ENCODE peak calls at places on chromosomes 16 and 17, in nine cellular contexts. One of them, this sample, is unnamed.

GRCh38 chr17:65374966-65375365 is 186.5 kb downstream of the AXIN2 start:
- DNase-seq in activated naive CD8-positive, alpha-beta T cell treated with anti-CD3 and anti-CD28 coated beads, Interleukin-2, amount 50 U/mL, for 24 hours: no peak
- DNase-seq in caudate nucleus: no peak
- DNase-seq in heart right ventricle: no peak
- DNase-seq in stimulated activated CD8-positive, alpha-beta memory T cell treated with anti-CD3 and anti-CD28 coated beads, Interleukin-2, amount 100 ng/mL, for 48 hours: no peak
- DNase-seq in stimulated activated CD4-positive, alpha-beta T cell treated with anti-CD3 and anti-CD28 coated beads, TNF-alpha, amount 100 ng/mL, for 48 hours: no peak
- DNase-seq in fibroblast of the aortic adventitia: no peak
- DNase-seq in fibroblast of mammary gland: no peak
- DNase-seq in aorta: no peak
- DNase-seq in this sample: no peak

GRCh38 chr17:81607431-81607830 is 29.5 kb downstream of the NPLOC4 start:
- DNase-seq in activated naive CD8-positive, alpha-beta T cell treated with anti-CD3 and anti-CD28 coated beads, Interleukin-2, amount 50 U/mL, for 24 hours: no peak
- DNase-seq in caudate nucleus: no peak
- DNase-seq in heart right ventricle: no peak
- DNase-seq in stimulated activated CD8-positive, alpha-beta memory T cell treated with anti-CD3 and anti-CD28 coated beads, Interleukin-2, amount 100 ng/mL, for 48 hours: no peak
- DNase-seq in stimulated activated CD4-positive, alpha-beta T cell treated with anti-CD3 and anti-CD28 coated beads, TNF-alpha, amount 100 ng/mL, for 48 hours: no peak
- DNase-seq in fibroblast of the aortic adventitia: no peak
- DNase-seq in fibroblast of mammary gland: peak; percentile 55
- DNase-seq in aorta: no peak
- DNase-seq in this sample: peak; percentile 44

GRCh38 chr17:42698736-42699414 is 16.5 kb downstream of the CNTNAP1 start:
- DNase-seq in activated naive CD8-positive, alpha-beta T cell treated with anti-CD3 and anti-CD28 coated beads, Interleukin-2, amount 50 U/mL, for 24 hours: no peak
- DNase-seq in caudate nucleus: no peak
- DNase-seq in heart right ventricle: peak; percentile 70
- DNase-seq in stimulated activated CD8-positive, alpha-beta memory T cell treated with anti-CD3 and anti-CD28 coated beads, Interleukin-2, amount 100 ng/mL, for 48 hours: no peak
- DNase-seq in stimulated activated CD4-positive, alpha-beta T cell treated with anti-CD3 and anti-CD28 coated beads, TNF-alpha, amount 100 ng/mL, for 48 hours: no peak
- DNase-seq in fibroblast of the aortic adventitia: peak; percentile 91
- DNase-seq in fibroblast of mammary gland: peak; percentile 92
- DNase-seq in aorta: peak; percentile 56
- DNase-seq in this sample: peak; percentile 41

GRCh38 chr17:59825533-59826316 is 67.0 kb downstream of the TUBD1 start:
- DNase-seq in activated naive CD8-positive, alpha-beta T cell treated with anti-CD3 and anti-CD28 coated beads, Interleukin-2, amount 50 U/mL, for 24 hours: peak; percentile 49
- DNase-seq in caudate nucleus: no peak
- DNase-seq in heart right ventricle: no peak
- DNase-seq in stimulated activated CD8-positive, alpha-beta memory T cell treated with anti-CD3 and anti-CD28 coated beads, Interleukin-2, amount 100 ng/mL, for 48 hours: no peak
- DNase-seq in stimulated activated CD4-positive, alpha-beta T cell treated with anti-CD3 and anti-CD28 coated beads, TNF-alpha, amount 100 ng/mL, for 48 hours: no peak
- DNase-seq in fibroblast of the aortic adventitia: peak; percentile 89
- DNase-seq in fibroblast of mammary gland: peak; percentile 97
- DNase-seq in aorta: no peak
- DNase-seq in this sample: peak; percentile 97

GRCh38 chr17:16953841-16954240 is 18.1 kb downstream of the TNFRSF13B start:
- DNase-seq in activated naive CD8-positive, alpha-beta T cell treated with anti-CD3 and anti-CD28 coated beads, Interleukin-2, amount 50 U/mL, for 24 hours: no peak
- DNase-seq in caudate nucleus: no peak
- DNase-seq in heart right ventricle: no peak
- DNase-seq in stimulated activated CD8-positive, alpha-beta memory T cell treated with anti-CD3 and anti-CD28 coated beads, Interleukin-2, amount 100 ng/mL, for 48 hours: no peak
- DNase-seq in stimulated activated CD4-positive, alpha-beta T cell treated with anti-CD3 and anti-CD28 coated beads, TNF-alpha, amount 100 ng/mL, for 48 hours: no peak
- DNase-seq in fibroblast of the aortic adventitia: no peak
- DNase-seq in fibroblast of mammary gland: no peak
- DNase-seq in aorta: no peak
- DNase-seq in this sample: no peak

GRCh38 chr16:73890524-73891500 is 405.8 kb upstream of the PSMD7 start:
- DNase-seq in activated naive CD8-positive, alpha-beta T cell treated with anti-CD3 and anti-CD28 coated beads, Interleukin-2, amount 50 U/mL, for 24 hours: no peak
- DNase-seq in caudate nucleus: peak; percentile 44
- DNase-seq in heart right ventricle: no peak
- DNase-seq in stimulated activated CD8-positive, alpha-beta memory T cell treated with anti-CD3 and anti-CD28 coated beads, Interleukin-2, amount 100 ng/mL, for 48 hours: no peak
- DNase-seq in stimulated activated CD4-positive, alpha-beta T cell treated with anti-CD3 and anti-CD28 coated beads, TNF-alpha, amount 100 ng/mL, for 48 hours: no peak
- DNase-seq in fibroblast of the aortic adventitia: no peak
- DNase-seq in fibroblast of mammary gland: no peak
- DNase-seq in aorta: no peak
- DNase-seq in this sample: peak; percentile 3

GRCh38 chr17:59432657-59433056 is 101.2 kb downstream of the YPEL2 start:
- DNase-seq in activated naive CD8-positive, alpha-beta T cell treated with anti-CD3 and anti-CD28 coated beads, Interleukin-2, amount 50 U/mL, for 24 hours: no peak
- DNase-seq in caudate nucleus: no peak
- DNase-seq in heart right ventricle: no peak
- DNase-seq in stimulated activated CD8-positive, alpha-beta memory T cell treated with anti-CD3 and anti-CD28 coated beads, Interleukin-2, amount 100 ng/mL, for 48 hours: no peak
- DNase-seq in stimulated activated CD4-positive, alpha-beta T cell treated with anti-CD3 and anti-CD28 coated beads, TNF-alpha, amount 100 ng/mL, for 48 hours: no peak
- DNase-seq in fibroblast of the aortic adventitia: no peak
- DNase-seq in fibroblast of mammary gland: no peak
- DNase-seq in aorta: no peak
- DNase-seq in this sample: no peak

GRCh38 chr17:72099919-72100318 is 20.9 kb upstream of the SOX9 start:
- DNase-seq in activated naive CD8-positive, alpha-beta T cell treated with anti-CD3 and anti-CD28 coated beads, Interleukin-2, amount 50 U/mL, for 24 hours: no peak
- DNase-seq in caudate nucleus: no peak
- DNase-seq in heart right ventricle: no peak
- DNase-seq in stimulated activated CD8-positive, alpha-beta memory T cell treated with anti-CD3 and anti-CD28 coated beads, Interleukin-2, amount 100 ng/mL, for 48 hours: no peak
- DNase-seq in stimulated activated CD4-positive, alpha-beta T cell treated with anti-CD3 and anti-CD28 coated beads, TNF-alpha, amount 100 ng/mL, for 48 hours: no peak
- DNase-seq in fibroblast of the aortic adventitia: no peak
- DNase-seq in fibroblast of mammary gland: no peak
- DNase-seq in aorta: no peak
- DNase-seq in this sample: no peak

GRCh38 chr16:58495861-58496331 is 4.0 kb upstream of the NDRG4 start:
- DNase-seq in activated naive CD8-positive, alpha-beta T cell treated with anti-CD3 and anti-CD28 coated beads, Interleukin-2, amount 50 U/mL, for 24 hours: no peak
- DNase-seq in caudate nucleus: no peak
- DNase-seq in heart right ventricle: no peak
- DNase-seq in stimulated activated CD8-positive, alpha-beta memory T cell treated with anti-CD3 and anti-CD28 coated beads, Interleukin-2, amount 100 ng/mL, for 48 hours: no peak
- DNase-seq in stimulated activated CD4-positive, alpha-beta T cell treated with anti-CD3 and anti-CD28 coated beads, TNF-alpha, amount 100 ng/mL, for 48 hours: no peak
- DNase-seq in fibroblast of the aortic adventitia: no peak
- DNase-seq in fibroblast of mammary gland: no peak
- DNase-seq in aorta: peak; percentile 37
- DNase-seq in this sample: no peak

GRCh38 chr16:13982446-13982845 is 62.5 kb downstream of the ERCC4 start:
- DNase-seq in activated naive CD8-positive, alpha-beta T cell treated with anti-CD3 and anti-CD28 coated beads, Interleukin-2, amount 50 U/mL, for 24 hours: no peak
- DNase-seq in caudate nucleus: no peak
- DNase-seq in heart right ventricle: no peak
- DNase-seq in stimulated activated CD8-positive, alpha-beta memory T cell treated with anti-CD3 and anti-CD28 coated beads, Interleukin-2, amount 100 ng/mL, for 48 hours: no peak
- DNase-seq in stimulated activated CD4-positive, alpha-beta T cell treated with anti-CD3 and anti-CD28 coated beads, TNF-alpha, amount 100 ng/mL, for 48 hours: no peak
- DNase-seq in fibroblast of the aortic adventitia: no peak
- DNase-seq in fibroblast of mammary gland: no peak
- DNase-seq in aorta: no peak
- DNase-seq in this sample: peak; percentile 86

GRCh38 chr17:82752371-82753200 is 721 bp downstream of the TBCD start:
- DNase-seq in activated naive CD8-positive, alpha-beta T cell treated with anti-CD3 and anti-CD28 coated beads, Interleukin-2, amount 50 U/mL, for 24 hours: peak; percentile 35
- DNase-seq in caudate nucleus: no peak
- DNase-seq in heart right ventricle: peak; percentile 19
- DNase-seq in stimulated activated CD8-positive, alpha-beta memory T cell treated with anti-CD3 and anti-CD28 coated beads, Interleukin-2, amount 100 ng/mL, for 48 hours: peak; percentile 17
- DNase-seq in stimulated activated CD4-positive, alpha-beta T cell treated with anti-CD3 and anti-CD28 coated beads, TNF-alpha, amount 100 ng/mL, for 48 hours: no peak
- DNase-seq in fibroblast of the aortic adventitia: peak; percentile 22
- DNase-seq in fibroblast of mammary gland: peak; percentile 26
- DNase-seq in aorta: peak; percentile 63
- DNase-seq in this sample: peak; percentile 9

GRCh38 chr16:68356249-68356918 is 45.6 kb downstream of the PRMT7 start:
- DNase-seq in activated naive CD8-positive, alpha-beta T cell treated with anti-CD3 and anti-CD28 coated beads, Interleukin-2, amount 50 U/mL, for 24 hours: peak; percentile 76
- DNase-seq in caudate nucleus: no peak
- DNase-seq in heart right ventricle: no peak
- DNase-seq in stimulated activated CD8-positive, alpha-beta memory T cell treated with anti-CD3 and anti-CD28 coated beads, Interleukin-2, amount 100 ng/mL, for 48 hours: peak; percentile 52
- DNase-seq in stimulated activated CD4-positive, alpha-beta T cell treated with anti-CD3 and anti-CD28 coated beads, TNF-alpha, amount 100 ng/mL, for 48 hours: peak; percentile 30
- DNase-seq in fibroblast of the aortic adventitia: no peak
- DNase-seq in fibroblast of mammary gland: no peak
- DNase-seq in aorta: peak; percentile 56
- DNase-seq in this sample: peak; percentile 58

GRCh38 chr17:27466376-27466747 is 10.1 kb downstream of the KSR1 start:
- DNase-seq in activated naive CD8-positive, alpha-beta T cell treated with anti-CD3 and anti-CD28 coated beads, Interleukin-2, amount 50 U/mL, for 24 hours: peak; percentile 31
- DNase-seq in caudate nucleus: no peak
- DNase-seq in heart right ventricle: no peak
- DNase-seq in stimulated activated CD8-positive, alpha-beta memory T cell treated with anti-CD3 and anti-CD28 coated beads, Interleukin-2, amount 100 ng/mL, for 48 hours: no peak
- DNase-seq in stimulated activated CD4-positive, alpha-beta T cell treated with anti-CD3 and anti-CD28 coated beads, TNF-alpha, amount 100 ng/mL, for 48 hours: no peak
- DNase-seq in fibroblast of the aortic adventitia: no peak
- DNase-seq in fibroblast of mammary gland: no peak
- DNase-seq in aorta: no peak
- DNase-seq in this sample: no peak

GRCh38 chr16:81265658-81266451 is 27.4 kb downstream of the BCO1 start:
- DNase-seq in activated naive CD8-positive, alpha-beta T cell treated with anti-CD3 and anti-CD28 coated beads, Interleukin-2, amount 50 U/mL, for 24 hours: no peak
- DNase-seq in caudate nucleus: no peak
- DNase-seq in heart right ventricle: peak; percentile 89
- DNase-seq in stimulated activated CD8-positive, alpha-beta memory T cell treated with anti-CD3 and anti-CD28 coated beads, Interleukin-2, amount 100 ng/mL, for 48 hours: no peak
- DNase-seq in stimulated activated CD4-positive, alpha-beta T cell treated with anti-CD3 and anti-CD28 coated beads, TNF-alpha, amount 100 ng/mL, for 48 hours: no peak
- DNase-seq in fibroblast of the aortic adventitia: peak; percentile 92
- DNase-seq in fibroblast of mammary gland: peak; percentile 79
- DNase-seq in aorta: peak; percentile 64
- DNase-seq in this sample: peak; percentile 23

GRCh38 chr16:55701442-55702319 is 45.9 kb downstream of the SLC6A2 start:
- DNase-seq in activated naive CD8-positive, alpha-beta T cell treated with anti-CD3 and anti-CD28 coated beads, Interleukin-2, amount 50 U/mL, for 24 hours: peak; percentile 51
- DNase-seq in caudate nucleus: no peak
- DNase-seq in heart right ventricle: peak; percentile 36
- DNase-seq in stimulated activated CD8-positive, alpha-beta memory T cell treated with anti-CD3 and anti-CD28 coated beads, Interleukin-2, amount 100 ng/mL, for 48 hours: peak; percentile 13
- DNase-seq in stimulated activated CD4-positive, alpha-beta T cell treated with anti-CD3 and anti-CD28 coated beads, TNF-alpha, amount 100 ng/mL, for 48 hours: peak; percentile 11
- DNase-seq in fibroblast of the aortic adventitia: peak; percentile 51
- DNase-seq in fibroblast of mammary gland: peak; percentile 35
- DNase-seq in aorta: peak; percentile 70
- DNase-seq in this sample: peak; percentile 48

GRCh38 chr17:34542700-34543336 is 36.6 kb upstream of the TMEM132E start:
- DNase-seq in activated naive CD8-positive, alpha-beta T cell treated with anti-CD3 and anti-CD28 coated beads, Interleukin-2, amount 50 U/mL, for 24 hours: peak; percentile 59
- DNase-seq in caudate nucleus: no peak
- DNase-seq in heart right ventricle: peak; percentile 18
- DNase-seq in stimulated activated CD8-positive, alpha-beta memory T cell treated with anti-CD3 and anti-CD28 coated beads, Interleukin-2, amount 100 ng/mL, for 48 hours: peak; percentile 13
- DNase-seq in stimulated activated CD4-positive, alpha-beta T cell treated with anti-CD3 and anti-CD28 coated beads, TNF-alpha, amount 100 ng/mL, for 48 hours: peak; percentile 39
- DNase-seq in fibroblast of the aortic adventitia: peak; percentile 25
- DNase-seq in fibroblast of mammary gland: peak; percentile 14
- DNase-seq in aorta: no peak
- DNase-seq in this sample: peak; percentile 32

GRCh38 chr17:68832140-68832871 is 122.9 kb downstream of the ABCA8 start:
- DNase-seq in activated naive CD8-positive, alpha-beta T cell treated with anti-CD3 and anti-CD28 coated beads, Interleukin-2, amount 50 U/mL, for 24 hours: no peak
- DNase-seq in caudate nucleus: no peak
- DNase-seq in heart right ventricle: peak; percentile 28
- DNase-seq in stimulated activated CD8-positive, alpha-beta memory T cell treated with anti-CD3 and anti-CD28 coated beads, Interleukin-2, amount 100 ng/mL, for 48 hours: no peak
- DNase-seq in stimulated activated CD4-positive, alpha-beta T cell treated with anti-CD3 and anti-CD28 coated beads, TNF-alpha, amount 100 ng/mL, for 48 hours: no peak
- DNase-seq in fibroblast of the aortic adventitia: no peak
- DNase-seq in fibroblast of mammary gland: no peak
- DNase-seq in aorta: peak; percentile 68
- DNase-seq in this sample: no peak

This sample was measured in choroid plexus epithelial cell.